ENCODE peak calls at places on chromosomes 6 and 20, in six cellular contexts. V is HepG2, F is GM12891, Q is K562, Z is GM12878, S is H1. W is an unnamed sample.

GRCh38 chr6:46279874-46280273 is 109.1 kb upstream of the ENPP5 start:
- DNase-seq in S (no peak), Q (no peak), F (no peak), Z (no peak), V (no peak), W (no peak)

GRCh38 chr20:17169575-17170136 is 57.2 kb upstream of the PCSK2 start:
- DNase-seq in V (peak), Z (no peak), Q (no peak), S (no peak), F (no peak), W (no peak)

GRCh38 chr20:58640446-58640845 is 10.6 kb upstream of the STX16 start:
- DNase-seq in S (no peak), Z (no peak), F (no peak), V (no peak), Q (peak), W (no peak)

GRCh38 chr6:170205534-170206316 is 85.2 kb downstream of the DLL1 start:
- DNase-seq in V (no peak), Z (no peak), S (no peak), Q (no peak), F (no peak), W (no peak)

GRCh38 chr6:139474145-139475108 is 100.0 kb upstream of the CITED2 start:
- DNase-seq in S (no peak), V (no peak), Q (peak), F (peak), Z (no peak), W (no peak)

GRCh38 chr6:37954791-37955190 is 135.3 kb downstream of the ZFAND3 start:
- DNase-seq in V (no peak), S (no peak), F (no peak), Q (no peak), Z (no peak), W (no peak)

GRCh38 chr6:4412488-4412887 is 277.1 kb upstream of the ECI2 start:
- DNase-seq in F (no peak), Z (no peak), V (no peak), Q (no peak), S (no peak), W (no peak)

GRCh38 chr6:133594551-133594950 is 294.4 kb upstream of the TCF21 start:
- DNase-seq in S (no peak), Q (no peak), F (no peak), Z (no peak), V (no peak), W (no peak)

DNA sequence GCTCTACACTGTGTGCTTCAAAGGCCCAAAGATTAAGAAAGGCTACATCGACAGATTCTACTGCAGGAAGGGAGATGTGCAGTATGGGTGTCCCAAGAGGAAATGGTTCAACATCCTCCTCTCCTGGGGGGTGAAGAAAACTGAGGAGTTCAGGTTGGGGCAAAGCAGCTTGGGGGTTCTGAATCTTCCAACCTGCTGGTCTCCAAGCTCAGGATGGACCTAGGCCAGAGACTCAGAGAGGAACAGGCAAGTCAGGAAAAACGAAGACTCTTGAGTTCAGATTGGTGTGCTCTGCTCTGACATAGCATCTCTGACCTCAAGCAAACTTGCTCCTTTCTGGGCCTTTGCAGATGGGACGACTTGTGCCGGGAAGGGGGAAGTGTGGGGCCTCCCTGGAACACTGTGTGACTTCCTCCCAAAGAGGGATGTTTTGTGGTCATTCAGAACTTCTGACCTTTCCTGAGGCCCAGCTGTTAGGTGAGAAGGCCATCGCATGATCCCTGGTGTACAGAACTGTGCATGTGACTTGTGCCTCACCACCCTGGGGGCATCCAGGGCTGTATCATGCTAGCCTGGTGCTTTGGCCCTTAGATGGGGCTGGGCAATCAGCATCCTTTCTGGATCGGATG is 31.1 kb downstream of the DAAM2 start:
- DNase-seq in S (no peak), F (no peak), Z (no peak), V (no peak), Q (no peak), W (no peak)
- TF ChIP-seq POLR2A in S (no peak), F (no peak), Z (no peak), V (no peak), Q (no peak), W (no peak)

DNA sequence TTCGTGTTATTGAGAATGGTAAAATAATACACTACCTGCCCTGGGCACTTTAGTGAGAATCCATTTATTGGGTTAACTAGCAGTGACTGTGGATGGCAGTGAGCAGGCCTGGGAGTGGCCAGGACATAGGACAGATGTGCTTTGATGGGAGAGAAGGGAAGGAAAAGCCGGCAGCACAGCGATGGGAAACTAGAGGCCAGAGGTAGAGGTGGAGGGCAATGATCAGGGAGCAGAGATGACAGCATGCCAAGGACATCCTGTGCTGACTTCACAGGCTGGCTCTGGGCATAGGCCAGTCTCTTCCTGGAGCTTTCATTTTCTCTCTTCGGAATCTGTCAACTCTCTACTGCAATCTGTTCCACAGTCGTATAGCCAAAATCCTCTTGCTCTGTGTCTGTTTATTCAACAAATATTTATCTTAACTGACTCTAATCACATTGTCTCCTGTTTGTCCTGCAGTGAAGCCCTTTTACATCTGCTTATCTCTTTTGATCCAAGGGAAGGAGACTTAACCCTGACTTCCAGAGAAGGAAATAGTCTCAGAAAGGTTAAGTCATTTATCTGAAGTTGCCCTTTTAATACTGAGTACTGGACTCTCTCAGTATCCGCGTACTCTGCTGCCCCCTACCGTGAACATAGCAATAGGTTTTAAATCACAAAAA is 18.4 kb upstream of the MMP24 start:
- DNase-seq in V (peak), F (peak), Q (peak), Z (peak), S (peak), W (no peak)
- TF ChIP-seq TAF1 in V (no peak), F (no peak), Q (no peak), Z (no peak), S (no peak), W (no peak)

GRCh38 chr6:134894800-134895199 is 55.1 kb downstream of the ALDH8A1 start:
- DNase-seq in Z (no peak), Q (no peak), S (no peak), F (no peak), V (no peak), W (no peak)
- TF ChIP-seq POLR2A in Z (no peak), Q (no peak), S (no peak), F (no peak), V (no peak), W (no peak)

GRCh38 chr20:5222919-5223634 is 93.7 kb downstream of the PROKR2 start:
- DNase-seq in S (peak), Z (peak), Q (peak), V (peak), F (peak), W (peak)
- TF ChIP-seq TAF1 in S (no peak), Z (no peak), Q (no peak), V (no peak), F (no peak), W (no peak)

GRCh38 chr6:43621836-43622180 is 7.3 kb downstream of the GTPBP2 start:
- DNase-seq in Q (no peak), V (no peak), Z (no peak), S (no peak), F (no peak), W (no peak)

GRCh38 chr6:43613721-43614395 is 15.2 kb downstream of the GTPBP2 start:
- DNase-seq in Q (no peak), S (no peak), Z (no peak), F (no peak), V (no peak), W (no peak)

GRCh38 chr6:43614396-43614730 is 14.7 kb downstream of the GTPBP2 start:
- DNase-seq in S (no peak), F (no peak), V (no peak), Q (no peak), Z (no peak), W (no peak)

GRCh38 chr6:43621078-43621835 is 7.8 kb downstream of the GTPBP2 start:
- DNase-seq in Z (no peak), Q (no peak), F (no peak), V (no peak), S (no peak), W (no peak)

DNA sequence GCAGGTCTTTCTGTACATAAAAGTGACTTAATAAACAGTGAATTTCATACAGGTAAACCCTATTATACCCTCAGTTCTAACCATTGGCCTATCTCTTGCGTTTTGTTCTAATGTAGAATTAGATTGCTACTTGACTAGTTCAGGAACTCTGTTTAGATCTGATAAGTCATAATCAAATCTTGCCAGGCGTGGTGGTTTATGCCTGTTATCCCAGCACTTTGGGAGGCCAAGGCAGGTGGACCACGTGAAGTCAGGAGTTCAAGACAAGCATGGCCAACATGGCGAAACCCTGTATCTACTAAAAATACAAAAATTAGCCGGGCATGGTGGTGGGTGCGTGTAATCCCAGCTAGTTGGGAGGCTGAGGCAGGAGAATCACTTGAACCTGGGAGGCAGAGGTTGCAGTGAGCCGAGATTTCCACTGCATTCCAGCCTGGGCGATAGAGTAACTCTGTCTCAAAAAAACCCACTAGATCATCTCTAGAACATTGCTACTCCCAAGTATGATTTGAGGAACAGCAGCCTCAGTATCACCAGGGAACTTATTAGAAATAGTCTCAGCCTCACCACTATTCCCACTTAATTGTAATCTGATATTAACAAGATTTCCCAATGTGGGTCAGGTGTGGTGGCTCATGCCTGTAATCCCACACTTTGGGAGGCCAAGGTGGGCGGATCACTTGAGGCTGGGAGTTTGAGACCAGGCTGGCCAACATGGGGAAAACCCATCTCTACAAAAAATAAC is 12.2 kb downstream of the GTPBP2 start:
- DNase-seq in Z (no peak), F (no peak), S (no peak), Q (no peak), V (no peak), W (no peak)
- TF ChIP-seq POLR2A in Z (no peak), F (no peak), S (no peak), Q (no peak), V (no peak), W (no peak)

GRCh38 chr20:47985092-47985850 is 200.0 kb upstream of the SULF2 start:
- DNase-seq in F (no peak), Z (no peak), V (no peak), S (no peak), Q (peak), W (no peak)

GRCh38 chr20:47980336-47981177 is 195.3 kb upstream of the SULF2 start:
- DNase-seq in Q (no peak), S (no peak), V (no peak), F (no peak), Z (no peak), W (no peak)

GRCh38 chr20:47981242-47981641 is 196.0 kb upstream of the SULF2 start:
- DNase-seq in F (no peak), V (no peak), Q (no peak), S (no peak), Z (no peak), W (no peak)

GRCh38 chr20:47984437-47984836 is 199.2 kb upstream of the SULF2 start:
- DNase-seq in V (no peak), Z (no peak), Q (no peak), S (no peak), F (no peak), W (no peak)

GRCh38 chr20:47982574-47983360 is 197.5 kb upstream of the SULF2 start:
- DNase-seq in V (no peak), F (peak), Q (no peak), S (no peak), Z (no peak), W (no peak)
- TF ChIP-seq TAF1 in V (no peak), F (no peak), Q (no peak), S (no peak), Z (no peak), W (no peak)

GRCh38 chr6:7725849-7726415 is at the start of gene BMP6:
- DNase-seq in Z (no peak), S (peak), F (peak), V (peak), Q (peak), W (peak)

GRCh38 chr6:7726416-7727149 is 684 bp downstream of the BMP6 start:
- DNase-seq in V (no peak), Z (no peak), Q (no peak), S (peak), F (peak), W (peak)

GRCh38 chr6:7728855-7729590 is 3.1 kb downstream of the BMP6 start:
- DNase-seq in V (no peak), Q (no peak), F (no peak), Z (no peak), S (no peak), W (no peak)

GRCh38 chr6:7727951-7728854 is 2.3 kb downstream of the BMP6 start:
- DNase-seq in Q (no peak), V (no peak), Z (no peak), F (peak), S (peak), W (peak)

DNA sequence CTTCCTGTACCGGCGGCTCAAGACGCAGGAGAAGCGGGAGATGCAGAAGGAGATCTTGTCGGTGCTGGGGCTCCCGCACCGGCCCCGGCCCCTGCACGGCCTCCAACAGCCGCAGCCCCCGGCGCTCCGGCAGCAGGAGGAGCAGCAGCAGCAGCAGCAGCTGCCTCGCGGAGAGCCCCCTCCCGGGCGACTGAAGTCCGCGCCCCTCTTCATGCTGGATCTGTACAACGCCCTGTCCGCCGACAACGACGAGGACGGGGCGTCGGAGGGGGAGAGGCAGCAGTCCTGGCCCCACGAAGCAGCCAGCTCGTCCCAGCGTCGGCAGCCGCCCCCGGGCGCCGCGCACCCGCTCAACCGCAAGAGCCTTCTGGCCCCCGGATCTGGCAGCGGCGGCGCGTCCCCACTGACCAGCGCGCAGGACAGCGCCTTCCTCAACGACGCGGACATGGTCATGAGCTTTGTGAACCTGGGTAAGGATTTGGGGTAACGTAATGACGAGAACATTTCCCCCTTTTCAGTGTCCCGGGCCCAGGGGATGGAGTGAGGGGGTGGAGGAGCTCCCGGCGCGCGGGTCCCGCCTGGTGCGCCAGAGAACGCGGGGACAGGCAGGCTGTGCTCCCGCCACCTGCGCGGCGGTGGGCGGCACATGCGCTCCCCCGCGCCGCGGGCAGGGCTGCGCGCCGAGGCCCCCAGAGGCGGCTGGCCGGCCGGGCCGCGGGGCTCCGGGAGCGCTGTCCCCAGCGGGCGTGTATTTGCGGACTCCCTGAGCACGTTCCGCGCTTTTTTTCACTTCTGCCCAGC is 1.5 kb downstream of the BMP6 start:
- DNase-seq in F (peak), Q (no peak), V (no peak), S (peak), Z (no peak), W (peak)
- TF ChIP-seq POLR2A in F (no peak), Q (no peak), V (no peak), S (no peak), Z (no peak), W (no peak)

GRCh38 chr20:55417797-55418196 is 587.5 kb downstream of the CBLN4 start:
- DNase-seq in V (no peak), S (no peak), F (no peak), Q (no peak), Z (no peak), W (no peak)

DNA sequence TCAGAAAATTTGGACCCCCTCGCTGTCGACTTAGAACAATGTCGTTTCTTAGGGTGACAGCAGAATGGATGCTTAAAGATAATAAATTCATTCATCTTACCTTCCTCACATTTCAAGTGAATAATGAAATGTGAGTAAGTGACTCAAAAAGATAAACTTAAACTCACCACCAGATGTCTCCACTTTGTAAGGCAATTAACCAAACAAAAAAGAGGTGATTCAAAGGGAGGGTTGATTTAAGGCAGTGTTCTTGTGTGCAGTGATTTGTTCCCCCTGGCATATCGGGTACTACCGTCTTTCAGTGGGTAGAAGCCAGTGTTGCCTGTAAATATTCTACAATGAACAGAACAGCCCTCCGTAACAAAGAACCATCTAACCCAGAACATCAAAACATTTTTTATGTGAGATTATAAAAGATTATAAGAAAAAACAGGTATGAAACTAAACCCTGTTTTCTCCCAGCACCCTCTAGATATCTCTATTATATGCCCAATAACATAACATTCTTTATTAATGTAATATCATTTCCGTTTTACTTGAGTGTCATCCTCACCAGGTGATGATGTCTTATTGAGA is 589.7 kb downstream of the CBLN4 start:
- DNase-seq in V (peak), F (no peak), Z (no peak), S (no peak), Q (no peak), W (no peak)
- TF ChIP-seq TAF1 in V (no peak), F (no peak), Z (no peak), S (no peak), Q (no peak), W (no peak)

DNA sequence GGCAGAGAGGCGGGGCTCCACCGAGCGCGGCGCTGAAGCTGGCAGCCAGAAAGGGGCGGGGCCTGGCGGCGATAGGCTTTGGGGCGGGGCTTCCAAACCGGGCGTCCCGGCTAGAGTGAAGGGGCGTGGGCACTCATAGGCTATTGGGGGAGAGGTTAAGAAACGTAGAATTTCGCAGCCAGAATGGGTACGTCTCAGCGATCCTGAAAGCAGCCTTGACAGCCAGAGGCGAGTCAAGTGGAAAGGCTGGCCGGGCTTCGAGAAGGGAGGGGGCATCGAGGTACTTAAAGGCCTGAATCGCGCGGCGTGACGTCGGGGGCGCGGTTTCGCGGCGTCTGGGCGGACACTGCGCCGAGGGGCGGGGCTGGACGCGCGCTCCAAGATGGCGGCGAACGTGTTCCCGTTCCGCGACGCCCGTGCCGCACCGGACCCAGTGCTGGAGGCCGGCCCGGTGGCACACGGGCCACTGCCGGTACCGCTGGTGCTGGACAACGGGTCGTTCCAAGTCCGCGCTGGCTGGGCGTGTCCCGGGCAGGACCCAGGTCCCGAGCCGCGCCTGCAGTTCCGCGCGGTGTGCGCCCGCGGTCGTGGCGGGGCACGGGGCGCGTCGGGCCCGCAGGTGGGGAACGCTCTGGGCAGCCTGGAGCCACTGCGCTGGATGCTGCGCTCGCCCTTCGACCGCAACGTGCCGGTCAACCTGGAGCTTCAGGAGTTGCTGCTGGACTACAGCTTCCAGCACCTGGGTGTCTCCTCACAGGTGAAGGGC is at the start of gene ACTR5:
- DNase-seq in Q (peak), F (peak), V (peak), Z (peak), S (peak), W (peak)
- TF ChIP-seq POLR2A in Q (peak), F (peak), V (peak), Z (peak), S (no peak), W (peak)